ENCODE peak calls at places on chromosome 7, in four cellular contexts. L is fibroblast of pulmonary artery, Y is RWPE1, M is HCT116. G is an unnamed sample.
A peak's percentile ranks its signal among the peaks of the same experiment; 100 is the strongest.

GRCh38 chr7:51644216-51644615 is 327.6 kb upstream of the COBL start:
- DNase-seq in L (no peak), Y (no peak), M (no peak), G (no peak)

GRCh38 chr7:15757041-15757995 is 70.8 kb upstream of the MEOX2 start:
- DNase-seq in L (no peak), M (no peak), Y (no peak), G (no peak)

GRCh38 chr7:85104432-85105205 is 82.2 kb downstream of the SEMA3D start:
- DNase-seq in L (peak; percentile 70), M (peak; percentile 6), Y (peak; percentile 17), G (no peak)

GRCh38 chr7:124310934-124311390 is 278.1 kb upstream of the TMEM229A start:
- DNase-seq in L (no peak), Y (no peak), M (no peak), G (no peak)

GRCh38 chr7:5643280-5643679 is 138.2 kb downstream of the RNF216 start:
- DNase-seq in L (peak; percentile 34), M (no peak), Y (peak; percentile 36), G (no peak)

GRCh38 chr7:92680458-92680857 is 90.3 kb upstream of the FAM133B start:
- DNase-seq in L (no peak), M (no peak), Y (no peak), G (no peak)

GRCh38 chr7:53422291-53422690 is 386.9 kb downstream of the POM121L12 start:
- DNase-seq in M (no peak), Y (no peak), L (no peak), G (no peak)

GRCh38 chr7:9507281-9507680 is 1073.9 kb downstream of the NXPH1 start:
- DNase-seq in L (peak; percentile 1), Y (no peak), M (no peak), G (no peak)

GRCh38 chr7:80833289-80834104 is 85.4 kb downstream of the SEMA3C start:
- DNase-seq in Y (no peak), L (peak; percentile 54), M (no peak), G (no peak)

GRCh38 chr7:102129636-102130370 is 156.9 kb upstream of the SH2B2 start:
- DNase-seq in M (no peak), Y (no peak), L (no peak), G (no peak)

GRCh38 chr7:73879977-73880681 is 19.2 kb downstream of the TMEM270 start:
- DNase-seq in Y (no peak), M (no peak), L (peak; percentile 31), G (peak; percentile 94)

GRCh38 chr7:83957333-83957732 is 237.3 kb downstream of the SEMA3A start:
- DNase-seq in L (peak; percentile 80), Y (no peak), M (no peak), G (no peak)

GRCh38 chr7:82183633-82184032 is 259.9 kb downstream of the CACNA2D1 start:
- DNase-seq in M (no peak), Y (peak; percentile 36), L (peak; percentile 73), G (no peak)

GRCh38 chr7:157693071-157693520 is 356.3 kb downstream of the DNAJB6 start:
- DNase-seq in L (no peak), M (no peak), Y (no peak), G (no peak)

GRCh38 chr7:116546916-116547315 is 22.1 kb downstream of the CAV1 start:
- DNase-seq in Y (no peak), M (no peak), L (no peak), G (no peak)

GRCh38 chr7:155729847-155730246 is 82.4 kb downstream of the SHH start:
- DNase-seq in Y (peak; percentile 11), M (no peak), L (peak; percentile 11), G (no peak)

GRCh38 chr7:66503036-66503370 is 125.7 kb upstream of the KCTD7 start:
- DNase-seq in M (no peak), Y (no peak), L (no peak), G (peak; percentile 51)

GRCh38 chr7:66503551-66504031 is 125.1 kb upstream of the KCTD7 start:
- DNase-seq in M (no peak), Y (no peak), L (no peak), G (no peak)

GRCh38 chr7:66500087-66500486 is 128.6 kb upstream of the KCTD7 start:
- DNase-seq in M (peak; percentile 18), L (no peak), Y (no peak), G (no peak)

GRCh38 chr7:66504131-66504530 is 124.5 kb upstream of the KCTD7 start:
- DNase-seq in M (no peak), L (no peak), Y (no peak), G (no peak)

GRCh38 chr7:66502230-66503035 is 126.2 kb upstream of the KCTD7 start:
- DNase-seq in M (no peak), Y (no peak), L (no peak), G (peak; percentile 53)
- TF ChIP-seq CTCF in M (no peak), Y (no peak), L (peak; percentile 9), G (no peak)

GRCh38 chr7:106588576-106589494 is 72.1 kb downstream of the CCDC71L start:
- DNase-seq in L (no peak), M (no peak), Y (no peak), G (no peak)

GRCh38 chr7:106590209-106590816 is 70.6 kb downstream of the CCDC71L start:
- DNase-seq in Y (no peak), M (no peak), L (peak; percentile 81), G (no peak)

GRCh38 chr7:106591146-106591545 is 69.8 kb downstream of the CCDC71L start:
- DNase-seq in Y (no peak), M (no peak), L (no peak), G (no peak)

GRCh38 chr7:106592282-106593027 is 68.5 kb downstream of the CCDC71L start:
- DNase-seq in Y (no peak), M (no peak), L (no peak), G (no peak)

DNA sequence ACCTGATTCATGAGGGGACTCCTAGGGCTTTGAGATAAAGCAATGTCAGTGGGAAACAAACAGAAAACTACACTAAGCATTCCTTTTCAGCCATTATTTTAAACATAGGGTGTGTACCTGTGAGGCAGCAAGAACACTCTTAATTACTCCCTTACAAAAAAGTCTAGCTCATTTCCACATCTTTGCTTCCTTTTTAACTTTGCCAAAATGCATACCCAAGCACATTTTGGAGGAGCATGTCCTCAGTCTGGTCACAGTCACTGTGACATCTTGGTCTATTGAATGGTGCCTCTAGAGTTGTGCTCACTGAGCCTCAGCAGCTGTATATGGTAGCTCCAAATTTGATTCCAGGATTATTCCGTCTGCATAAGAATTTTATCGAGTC is 71.5 kb downstream of the CCDC71L start:
- DNase-seq in Y (no peak), L (no peak), M (no peak), G (no peak)
- TF ChIP-seq CTCF in Y (no peak), L (no peak), M (no peak), G (no peak)

GRCh38 chr7:71633571-71634008 is 501.6 kb downstream of the GALNT17 start:
- DNase-seq in Y (peak; percentile 66), L (peak; percentile 82), M (no peak), G (no peak)
- TF ChIP-seq CTCF in Y (no peak), L (no peak), M (no peak), G (no peak)

DNA sequence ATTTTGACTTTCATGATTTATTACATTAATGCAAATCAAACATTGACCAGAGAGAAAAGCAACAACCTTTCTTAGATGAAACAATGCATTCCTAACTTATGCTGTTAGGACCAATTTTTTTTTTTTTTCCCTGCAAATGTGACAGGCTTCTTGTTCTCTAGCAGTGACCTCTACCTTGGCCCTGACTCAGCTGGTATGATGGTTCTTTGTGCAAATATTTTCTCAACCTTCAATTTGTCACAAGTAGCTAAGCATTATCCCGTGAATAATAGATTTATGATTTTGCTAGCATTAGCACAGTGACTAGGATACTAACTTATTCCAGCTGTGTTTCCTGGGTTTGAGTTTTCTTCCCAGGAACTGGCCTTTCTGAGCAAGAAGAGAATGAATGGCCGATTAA is 64.9 kb downstream of the PPP1R9A start:
- DNase-seq in Y (no peak), L (no peak), M (no peak), G (no peak)
- TF ChIP-seq CTCF in Y (no peak), L (no peak), M (no peak), G (no peak)

GRCh38 chr7:105651798-105652197 is 70.5 kb upstream of the EFCAB10 start:
- DNase-seq in L (no peak), Y (no peak), M (no peak), G (no peak)

GRCh38 chr7:105652359-105652993 is 71.2 kb upstream of the EFCAB10 start:
- DNase-seq in M (peak; percentile 26), L (peak; percentile 85), Y (peak; percentile 82), G (peak; percentile 68)

GRCh38 chr7:105654994-105655900 is 74.0 kb upstream of the EFCAB10 start:
- DNase-seq in L (peak; percentile 74), M (no peak), Y (no peak), G (no peak)

GRCh38 chr7:105654095-105654686 is 72.9 kb upstream of the EFCAB10 start:
- DNase-seq in Y (no peak), L (no peak), M (no peak), G (no peak)

GRCh38 chr7:105653441-105654005 is 72.2 kb upstream of the EFCAB10 start:
- DNase-seq in L (no peak), M (no peak), Y (no peak), G (no peak)
- TF ChIP-seq CTCF in L (no peak), M (no peak), Y (no peak), G (no peak)

GRCh38 chr7:36205844-36206243 is 52.8 kb downstream of the EEPD1 start:
- DNase-seq in M (no peak), Y (no peak), L (no peak), G (no peak)

GRCh38 chr7:36208406-36208805 is 55.4 kb downstream of the EEPD1 start:
- DNase-seq in Y (no peak), M (no peak), L (no peak), G (no peak)

GRCh38 chr7:36208997-36209813 is 56.2 kb downstream of the EEPD1 start:
- DNase-seq in L (peak; percentile 8), Y (peak; percentile 10), M (no peak), G (no peak)

GRCh38 chr7:36209814-36210183 is 56.7 kb downstream of the EEPD1 start:
- DNase-seq in Y (no peak), M (no peak), L (no peak), G (no peak)

DNA sequence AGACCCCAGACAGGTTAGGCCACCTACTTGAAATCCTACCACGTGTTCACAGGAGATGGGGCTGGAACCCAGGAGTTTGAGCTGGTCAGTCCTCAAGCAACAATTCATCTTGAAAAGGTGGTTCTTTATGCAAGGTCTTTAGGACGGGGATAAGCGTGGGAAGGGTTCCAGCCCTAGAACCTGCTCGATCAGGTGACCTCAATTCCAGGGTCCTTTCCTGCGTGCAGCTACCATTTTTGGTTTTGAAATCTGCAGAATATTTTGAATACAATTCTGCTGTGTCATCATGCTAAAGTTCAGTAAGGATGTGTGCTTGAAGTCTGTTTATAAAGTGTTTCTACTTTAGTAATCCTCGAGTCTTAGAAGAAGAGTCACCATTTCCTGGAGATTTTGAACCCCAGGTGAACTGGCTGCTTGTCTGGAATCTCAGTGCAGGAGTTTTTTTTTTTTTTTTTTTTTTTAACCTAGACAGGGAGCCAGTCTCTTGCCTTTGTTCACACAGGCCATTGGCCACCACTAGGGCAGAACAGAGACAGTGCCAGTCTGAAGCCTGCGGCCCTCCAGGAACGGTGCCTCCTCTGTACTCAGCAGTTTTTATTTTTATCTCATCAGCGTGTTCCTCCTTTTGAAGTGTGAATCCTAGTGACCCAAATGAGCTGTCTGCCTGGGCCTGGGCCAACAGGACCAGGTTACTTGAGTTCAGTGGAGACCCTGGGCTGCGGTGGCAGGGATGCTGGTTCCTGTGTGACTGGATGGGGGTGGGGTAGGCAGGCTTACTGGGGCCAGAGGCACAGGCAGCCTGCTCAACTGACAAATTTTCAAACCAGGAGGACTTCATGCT is 54.6 kb downstream of the EEPD1 start:
- DNase-seq in L (peak; percentile 63), Y (peak; percentile 44), M (no peak), G (peak; percentile 59)
- TF ChIP-seq CTCF in L (no peak), Y (no peak), M (no peak), G (no peak)

GRCh38 chr7:118152149-118152548 is 31.8 kb upstream of the LSM8 start:
- DNase-seq in L (no peak), M (no peak), Y (no peak), G (no peak)
- TF ChIP-seq CTCF in L (no peak), M (no peak), Y (no peak), G (no peak)

G was measured in tibial artery.